ENCODE peak calls at places on chromosomes 3 and 15, in four cellular contexts. G, C, M and V are unnamed samples.

GRCh38 chr15:63909819-63910437 is 76.2 kb upstream of the HERC1 start:
- DNase-seq in C (no peak), G (no peak), M (no peak), V (peak; percentile 56)

GRCh38 chr3:55880357-55880756 is 393.3 kb upstream of the WNT5A start:
- DNase-seq in M (no peak), C (no peak), G (no peak), V (no peak)

GRCh38 chr3:161452179-161452578 is 44.4 kb upstream of the OTOL1 start:
- DNase-seq in M (no peak), C (no peak), G (no peak), V (no peak)

GRCh38 chr3:56990295-56991015 is 70.0 kb upstream of the SPATA12 start:
- DNase-seq in M (no peak), C (no peak), G (no peak), V (no peak)

GRCh38 chr3:70800941-70801340 is 488.5 kb upstream of the MDFIC2 start:
- DNase-seq in G (no peak), C (no peak), M (no peak), V (no peak)

GRCh38 chr3:160756907-160757623 is 1.0 kb downstream of the PPM1L start:
- DNase-seq in M (no peak), G (no peak), C (no peak), V (peak; percentile 48)

GRCh38 chr3:97037294-97037943 is 223.0 kb downstream of the EPHA6 start:
- DNase-seq in G (no peak), C (no peak), M (no peak), V (no peak)

GRCh38 chr3:38578551-38578950 is 70.9 kb downstream of the SCN5A start:
- DNase-seq in C (no peak), M (no peak), G (no peak), V (no peak)

GRCh38 chr15:82047493-82048446 is 2.0 kb upstream of the MEX3B start:
- DNase-seq in G (no peak), C (no peak), M (no peak), V (peak; percentile 14)

GRCh38 chr3:174955513-174956001 is 96.4 kb downstream of the NAALADL2 start:
- DNase-seq in G (no peak), C (no peak), M (no peak), V (no peak)